ENCODE peak calls at places on chromosomes 6 and 20, in four cellular contexts. One of them, this sample, is unnamed.

GRCh38 chr20:19827818-19828217 is 69.8 kb downstream of the RIN2 start:
- DNase-seq in non-pigmented ciliary epithelial cell: no peak
- DNase-seq in mucosa of descending colon: no peak
- DNase-seq in stimulated activated CD4-positive, alpha-beta T cell treated with anti-CD3 and anti-CD28 coated beads, Interleukin-1b, Interleukin-23, amount 100 ng/mL, for 48 hours: no peak
- DNase-seq in this sample: no peak

GRCh38 chr20:47318596-47319516 is 37.6 kb downstream of the ZMYND8 start:
- DNase-seq in non-pigmented ciliary epithelial cell: no peak
- DNase-seq in mucosa of descending colon: peak
- DNase-seq in stimulated activated CD4-positive, alpha-beta T cell treated with anti-CD3 and anti-CD28 coated beads, Interleukin-1b, Interleukin-23, amount 100 ng/mL, for 48 hours: peak
- DNase-seq in this sample: no peak

GRCh38 chr20:22502731-22503191 is 81.6 kb downstream of the FOXA2 start:
- DNase-seq in non-pigmented ciliary epithelial cell: no peak
- DNase-seq in stimulated activated CD4-positive, alpha-beta T cell treated with anti-CD3 and anti-CD28 coated beads, Interleukin-1b, Interleukin-23, amount 100 ng/mL, for 48 hours: no peak
- DNase-seq in mucosa of descending colon: peak
- DNase-seq in this sample: no peak

GRCh38 chr6:113178349-113178748 is 678.8 kb upstream of the MARCKS start:
- DNase-seq in stimulated activated CD4-positive, alpha-beta T cell treated with anti-CD3 and anti-CD28 coated beads, Interleukin-1b, Interleukin-23, amount 100 ng/mL, for 48 hours: no peak
- DNase-seq in non-pigmented ciliary epithelial cell: no peak
- DNase-seq in mucosa of descending colon: no peak
- DNase-seq in this sample: peak

GRCh38 chr6:119443993-119444641 is 94.6 kb upstream of the MAN1A1 start:
- DNase-seq in non-pigmented ciliary epithelial cell: no peak
- DNase-seq in mucosa of descending colon: no peak
- DNase-seq in stimulated activated CD4-positive, alpha-beta T cell treated with anti-CD3 and anti-CD28 coated beads, Interleukin-1b, Interleukin-23, amount 100 ng/mL, for 48 hours: no peak
- DNase-seq in this sample: no peak

GRCh38 chr6:38100380-38100779 is 280.9 kb downstream of the ZFAND3 start:
- DNase-seq in mucosa of descending colon: no peak
- DNase-seq in non-pigmented ciliary epithelial cell: no peak
- DNase-seq in stimulated activated CD4-positive, alpha-beta T cell treated with anti-CD3 and anti-CD28 coated beads, Interleukin-1b, Interleukin-23, amount 100 ng/mL, for 48 hours: no peak
- DNase-seq in this sample: no peak

GRCh38 chr20:58665606-58666005 is 14.5 kb downstream of the STX16 start:
- DNase-seq in stimulated activated CD4-positive, alpha-beta T cell treated with anti-CD3 and anti-CD28 coated beads, Interleukin-1b, Interleukin-23, amount 100 ng/mL, for 48 hours: no peak
- DNase-seq in non-pigmented ciliary epithelial cell: no peak
- DNase-seq in mucosa of descending colon: no peak
- DNase-seq in this sample: peak

GRCh38 chr6:39091163-39091562 is 23.8 kb downstream of the SAYSD1 start:
- DNase-seq in stimulated activated CD4-positive, alpha-beta T cell treated with anti-CD3 and anti-CD28 coated beads, Interleukin-1b, Interleukin-23, amount 100 ng/mL, for 48 hours: no peak
- DNase-seq in mucosa of descending colon: no peak
- DNase-seq in non-pigmented ciliary epithelial cell: no peak
- DNase-seq in this sample: no peak

GRCh38 chr6:121522265-121522664 is 86.8 kb downstream of the GJA1 start:
- DNase-seq in non-pigmented ciliary epithelial cell: peak
- DNase-seq in mucosa of descending colon: no peak
- DNase-seq in stimulated activated CD4-positive, alpha-beta T cell treated with anti-CD3 and anti-CD28 coated beads, Interleukin-1b, Interleukin-23, amount 100 ng/mL, for 48 hours: no peak
- DNase-seq in this sample: no peak

GRCh38 chr20:43938932-43939761 is 24.5 kb downstream of the TOX2 start:
- DNase-seq in stimulated activated CD4-positive, alpha-beta T cell treated with anti-CD3 and anti-CD28 coated beads, Interleukin-1b, Interleukin-23, amount 100 ng/mL, for 48 hours: no peak
- DNase-seq in non-pigmented ciliary epithelial cell: peak
- DNase-seq in mucosa of descending colon: peak
- DNase-seq in this sample: no peak

GRCh38 chr20:18754030-18754659 is 59.4 kb upstream of the SCP2D1 start:
- DNase-seq in stimulated activated CD4-positive, alpha-beta T cell treated with anti-CD3 and anti-CD28 coated beads, Interleukin-1b, Interleukin-23, amount 100 ng/mL, for 48 hours: no peak
- DNase-seq in mucosa of descending colon: no peak
- DNase-seq in non-pigmented ciliary epithelial cell: peak
- DNase-seq in this sample: no peak

GRCh38 chr6:73800997-73801396 is 105.0 kb downstream of the CD109 start:
- DNase-seq in non-pigmented ciliary epithelial cell: no peak
- DNase-seq in mucosa of descending colon: no peak
- DNase-seq in stimulated activated CD4-positive, alpha-beta T cell treated with anti-CD3 and anti-CD28 coated beads, Interleukin-1b, Interleukin-23, amount 100 ng/mL, for 48 hours: no peak
- DNase-seq in this sample: no peak

GRCh38 chr20:20370087-20370575 is 2.2 kb downstream of the INSM1 start:
- DNase-seq in stimulated activated CD4-positive, alpha-beta T cell treated with anti-CD3 and anti-CD28 coated beads, Interleukin-1b, Interleukin-23, amount 100 ng/mL, for 48 hours: no peak
- DNase-seq in mucosa of descending colon: no peak
- DNase-seq in non-pigmented ciliary epithelial cell: no peak
- DNase-seq in this sample: peak

GRCh38 chr6:143962644-143962929 is 45.5 kb downstream of the PLAGL1 start:
- DNase-seq in non-pigmented ciliary epithelial cell: no peak
- DNase-seq in stimulated activated CD4-positive, alpha-beta T cell treated with anti-CD3 and anti-CD28 coated beads, Interleukin-1b, Interleukin-23, amount 100 ng/mL, for 48 hours: no peak
- DNase-seq in mucosa of descending colon: no peak
- DNase-seq in this sample: peak

GRCh38 chr6:74626288-74626687 is 579.6 kb downstream of the COL12A1 start:
- DNase-seq in non-pigmented ciliary epithelial cell: no peak
- DNase-seq in stimulated activated CD4-positive, alpha-beta T cell treated with anti-CD3 and anti-CD28 coated beads, Interleukin-1b, Interleukin-23, amount 100 ng/mL, for 48 hours: no peak
- DNase-seq in mucosa of descending colon: no peak
- DNase-seq in this sample: peak

GRCh38 chr6:41591859-41592502 is 45.8 kb downstream of the FOXP4 start:
- DNase-seq in stimulated activated CD4-positive, alpha-beta T cell treated with anti-CD3 and anti-CD28 coated beads, Interleukin-1b, Interleukin-23, amount 100 ng/mL, for 48 hours: peak
- DNase-seq in mucosa of descending colon: peak
- DNase-seq in non-pigmented ciliary epithelial cell: no peak
- DNase-seq in this sample: peak

GRCh38 chr20:39829255-39829654 is 859.8 kb downstream of the MAFB start:
- DNase-seq in mucosa of descending colon: no peak
- DNase-seq in non-pigmented ciliary epithelial cell: no peak
- DNase-seq in stimulated activated CD4-positive, alpha-beta T cell treated with anti-CD3 and anti-CD28 coated beads, Interleukin-1b, Interleukin-23, amount 100 ng/mL, for 48 hours: no peak
- DNase-seq in this sample: no peak

GRCh38 chr20:24693466-24694156 is 224.2 kb downstream of the SYNDIG1 start:
- DNase-seq in mucosa of descending colon: no peak
- DNase-seq in non-pigmented ciliary epithelial cell: no peak
- DNase-seq in stimulated activated CD4-positive, alpha-beta T cell treated with anti-CD3 and anti-CD28 coated beads, Interleukin-1b, Interleukin-23, amount 100 ng/mL, for 48 hours: no peak
- DNase-seq in this sample: no peak

GRCh38 chr6:153088796-153089195 is 42.3 kb downstream of the RGS17 start:
- DNase-seq in stimulated activated CD4-positive, alpha-beta T cell treated with anti-CD3 and anti-CD28 coated beads, Interleukin-1b, Interleukin-23, amount 100 ng/mL, for 48 hours: no peak
- DNase-seq in mucosa of descending colon: no peak
- DNase-seq in non-pigmented ciliary epithelial cell: no peak
- DNase-seq in this sample: no peak

GRCh38 chr20:25867776-25868649 is 171.4 kb upstream of the ZNF337 start:
- DNase-seq in non-pigmented ciliary epithelial cell: no peak
- DNase-seq in mucosa of descending colon: peak
- DNase-seq in stimulated activated CD4-positive, alpha-beta T cell treated with anti-CD3 and anti-CD28 coated beads, Interleukin-1b, Interleukin-23, amount 100 ng/mL, for 48 hours: peak
- DNase-seq in this sample: peak

GRCh38 chr6:11194399-11195274 is 37.8 kb downstream of the NEDD9 start:
- DNase-seq in stimulated activated CD4-positive, alpha-beta T cell treated with anti-CD3 and anti-CD28 coated beads, Interleukin-1b, Interleukin-23, amount 100 ng/mL, for 48 hours: no peak
- DNase-seq in non-pigmented ciliary epithelial cell: peak
- DNase-seq in mucosa of descending colon: no peak
- DNase-seq in this sample: no peak

GRCh38 chr20:40966103-40966502 is 62.5 kb upstream of the TOP1 start:
- DNase-seq in non-pigmented ciliary epithelial cell: no peak
- DNase-seq in stimulated activated CD4-positive, alpha-beta T cell treated with anti-CD3 and anti-CD28 coated beads, Interleukin-1b, Interleukin-23, amount 100 ng/mL, for 48 hours: no peak
- DNase-seq in mucosa of descending colon: no peak
- DNase-seq in this sample: peak

GRCh38 chr6:87653074-87653962 is 48.7 kb downstream of the AKIRIN2 start:
- DNase-seq in stimulated activated CD4-positive, alpha-beta T cell treated with anti-CD3 and anti-CD28 coated beads, Interleukin-1b, Interleukin-23, amount 100 ng/mL, for 48 hours: no peak
- DNase-seq in non-pigmented ciliary epithelial cell: no peak
- DNase-seq in mucosa of descending colon: no peak
- DNase-seq in this sample: no peak

GRCh38 chr6:35044771-35045275 is 96.3 kb downstream of the TCP11 start:
- DNase-seq in stimulated activated CD4-positive, alpha-beta T cell treated with anti-CD3 and anti-CD28 coated beads, Interleukin-1b, Interleukin-23, amount 100 ng/mL, for 48 hours: no peak
- DNase-seq in non-pigmented ciliary epithelial cell: no peak
- DNase-seq in mucosa of descending colon: peak
- DNase-seq in this sample: peak

GRCh38 chr20:16459019-16459700 is 114.1 kb downstream of the KIF16B start:
- DNase-seq in mucosa of descending colon: no peak
- DNase-seq in stimulated activated CD4-positive, alpha-beta T cell treated with anti-CD3 and anti-CD28 coated beads, Interleukin-1b, Interleukin-23, amount 100 ng/mL, for 48 hours: no peak
- DNase-seq in non-pigmented ciliary epithelial cell: peak
- DNase-seq in this sample: no peak

GRCh38 chr6:63527658-63528514 is 44.4 kb upstream of the LOC128125822 start:
- DNase-seq in mucosa of descending colon: peak
- DNase-seq in non-pigmented ciliary epithelial cell: peak
- DNase-seq in stimulated activated CD4-positive, alpha-beta T cell treated with anti-CD3 and anti-CD28 coated beads, Interleukin-1b, Interleukin-23, amount 100 ng/mL, for 48 hours: no peak
- DNase-seq in this sample: no peak